ENCODE peak calls at places on chromosomes 16 and 17, in eight cellular contexts. L, N, Z, M, A, U, F and Y are unnamed samples.

GRCh38 chr16:88536510-88536909 is 33.7 kb upstream of the ZC3H18 start:
- DNase-seq in Z (no peak), N (no peak), F (no peak), L (no peak), M (no peak), U (no peak), A (no peak), Y (no peak)

GRCh38 chr17:43576563-43577229 is 30.6 kb upstream of the ETV4 start:
- DNase-seq in N (peak), L (peak), U (peak), M (peak), A (peak), Z (peak), F (peak), Y (peak)

GRCh38 chr17:42399121-42399520 is 10.9 kb upstream of the STAT3 start:
- DNase-seq in N (no peak), F (no peak), Z (no peak), M (peak), U (no peak), L (no peak), A (peak), Y (no peak)

GRCh38 chr16:346587-346986 is 5.9 kb downstream of the AXIN1 start:
- DNase-seq in L (no peak), M (no peak), U (no peak), A (no peak), Z (no peak), F (no peak), N (no peak), Y (no peak)

GRCh38 chr16:64061621-64062020 is 1060.2 kb downstream of the CDH11 start:
- DNase-seq in U (no peak), A (no peak), L (no peak), F (no peak), N (no peak), Z (no peak), M (no peak), Y (no peak)

GRCh38 chr17:13970531-13970930 is 98.8 kb upstream of the COX10 start:
- DNase-seq in M (no peak), F (no peak), Z (no peak), L (no peak), N (no peak), U (no peak), A (no peak), Y (no peak)

GRCh38 chr17:54754560-54754959 is 146.1 kb upstream of the TOM1L1 start:
- DNase-seq in M (no peak), U (no peak), A (no peak), Z (no peak), L (no peak), F (no peak), N (peak), Y (peak)

GRCh38 chr17:50661795-50662391 is 27.2 kb downstream of the ABCC3 start:
- DNase-seq in U (peak), N (no peak), M (peak), Z (peak), L (peak), F (no peak), A (peak), Y (no peak)

GRCh38 chr17:13575922-13576419 is 25.8 kb downstream of the HS3ST3A1 start:
- DNase-seq in N (no peak), A (no peak), F (no peak), M (no peak), Z (no peak), L (no peak), U (no peak), Y (no peak)

GRCh38 chr16:58418601-58419000 is 26.3 kb downstream of the GINS3 start:
- DNase-seq in L (no peak), U (no peak), A (no peak), F (no peak), N (no peak), M (no peak), Z (no peak), Y (no peak)

GRCh38 chr17:27565874-27566672 is 64.9 kb upstream of the LGALS9 start:
- DNase-seq in L (no peak), N (no peak), A (no peak), U (no peak), Z (no peak), M (no peak), F (no peak), Y (no peak)

GRCh38 chr17:75352079-75352569 is 53.4 kb downstream of the GRB2 start:
- DNase-seq in Z (no peak), U (no peak), F (no peak), L (peak), N (no peak), M (no peak), A (no peak), Y (no peak)

GRCh38 chr17:44004077-44004760 is at the start of gene NAGS:
- DNase-seq in Z (no peak), L (peak), A (no peak), M (no peak), N (no peak), F (no peak), U (peak), Y (peak)

GRCh38 chr17:17098426-17099035 is 56.3 kb downstream of the MPRIP start:
- DNase-seq in F (no peak), U (no peak), M (no peak), N (no peak), L (no peak), A (no peak), Z (no peak), Y (no peak)